ENCODE peak calls at places on chromosomes 2 and 18, in seven cellular contexts. One of them, this sample, is unnamed.

GRCh38 chr18:9734189-9734588 is 26.1 kb downstream of the RAB31 start:
- DNase-seq in AG10803: no peak
- DNase-seq in fibroblast of the aortic adventitia: no peak
- DNase-seq in sigmoid colon: no peak
- DNase-seq in cardiac muscle cell: no peak
- DNase-seq in psoas muscle: no peak
- DNase-seq in esophagus squamous epithelium: no peak
- DNase-seq in this sample: no peak

GRCh38 chr2:33589444-33589843 is 9.7 kb downstream of the FAM98A start:
- DNase-seq in fibroblast of the aortic adventitia: peak; percentile 46
- DNase-seq in sigmoid colon: no peak
- DNase-seq in esophagus squamous epithelium: no peak
- DNase-seq in AG10803: peak; percentile 37
- DNase-seq in psoas muscle: no peak
- DNase-seq in cardiac muscle cell: no peak
- DNase-seq in this sample: peak; percentile 12

GRCh38 chr2:15971351-15971750 is 31.0 kb downstream of the MYCN start:
- DNase-seq in cardiac muscle cell: no peak
- DNase-seq in fibroblast of the aortic adventitia: no peak
- DNase-seq in sigmoid colon: no peak
- DNase-seq in AG10803: no peak
- DNase-seq in psoas muscle: no peak
- DNase-seq in esophagus squamous epithelium: no peak
- DNase-seq in this sample: no peak

GRCh38 chr2:233081232-233081730 is 21.1 kb downstream of the INPP5D start:
- DNase-seq in psoas muscle: no peak
- DNase-seq in fibroblast of the aortic adventitia: no peak
- DNase-seq in AG10803: no peak
- DNase-seq in cardiac muscle cell: no peak
- DNase-seq in sigmoid colon: no peak
- DNase-seq in esophagus squamous epithelium: no peak
- DNase-seq in this sample: no peak

GRCh38 chr18:49994410-49994809 is 181.1 kb upstream of the ACAA2 start:
- DNase-seq in cardiac muscle cell: no peak
- DNase-seq in fibroblast of the aortic adventitia: no peak
- DNase-seq in sigmoid colon: no peak
- DNase-seq in AG10803: no peak
- DNase-seq in esophagus squamous epithelium: no peak
- DNase-seq in psoas muscle: no peak
- DNase-seq in this sample: no peak

GRCh38 chr2:128369626-128370467 is 51.2 kb upstream of the HS6ST1 start:
- DNase-seq in cardiac muscle cell: no peak
- DNase-seq in esophagus squamous epithelium: no peak
- DNase-seq in sigmoid colon: peak; percentile 55
- DNase-seq in psoas muscle: no peak
- DNase-seq in fibroblast of the aortic adventitia: no peak
- DNase-seq in AG10803: no peak
- DNase-seq in this sample: no peak

GRCh38 chr18:111292-112014 is 46.9 kb upstream of the USP14 start:
- DNase-seq in esophagus squamous epithelium: no peak
- DNase-seq in AG10803: peak; percentile 58
- DNase-seq in cardiac muscle cell: peak; percentile 74
- DNase-seq in psoas muscle: peak; percentile 72
- DNase-seq in sigmoid colon: peak; percentile 68
- DNase-seq in fibroblast of the aortic adventitia: peak; percentile 56
- DNase-seq in this sample: no peak

GRCh38 chr2:39114771-39115170 is 6.1 kb downstream of the SOS1 start:
- DNase-seq in AG10803: peak; percentile 21
- DNase-seq in fibroblast of the aortic adventitia: no peak
- DNase-seq in psoas muscle: no peak
- DNase-seq in cardiac muscle cell: no peak
- DNase-seq in sigmoid colon: no peak
- DNase-seq in esophagus squamous epithelium: no peak
- DNase-seq in this sample: no peak

GRCh38 chr18:78497641-78498040 is 482.0 kb upstream of the SALL3 start:
- DNase-seq in fibroblast of the aortic adventitia: no peak
- DNase-seq in AG10803: no peak
- DNase-seq in cardiac muscle cell: no peak
- DNase-seq in esophagus squamous epithelium: no peak
- DNase-seq in psoas muscle: no peak
- DNase-seq in sigmoid colon: peak; percentile 50
- DNase-seq in this sample: no peak

GRCh38 chr2:86622878-86623548 is 652 bp downstream of the RNF103 start:
- DNase-seq in esophagus squamous epithelium: no peak
- DNase-seq in cardiac muscle cell: peak; percentile 61
- DNase-seq in psoas muscle: peak; percentile 62
- DNase-seq in AG10803: no peak
- DNase-seq in fibroblast of the aortic adventitia: no peak
- DNase-seq in sigmoid colon: peak; percentile 74
- DNase-seq in this sample: no peak

GRCh38 chr2:6526093-6526824 is 339.4 kb downstream of the CMPK2 start:
- DNase-seq in esophagus squamous epithelium: no peak
- DNase-seq in psoas muscle: no peak
- DNase-seq in cardiac muscle cell: peak; percentile 65
- DNase-seq in sigmoid colon: no peak
- DNase-seq in AG10803: no peak
- DNase-seq in fibroblast of the aortic adventitia: no peak
- DNase-seq in this sample: no peak

GRCh38 chr2:228507870-228508269 is 326.4 kb upstream of the SPHKAP start:
- DNase-seq in fibroblast of the aortic adventitia: peak; percentile 35
- DNase-seq in esophagus squamous epithelium: no peak
- DNase-seq in sigmoid colon: no peak
- DNase-seq in cardiac muscle cell: no peak
- DNase-seq in AG10803: peak; percentile 10
- DNase-seq in psoas muscle: no peak
- DNase-seq in this sample: peak; percentile 11

GRCh38 chr2:221774136-221774535 is 202.0 kb upstream of the EPHA4 start:
- DNase-seq in cardiac muscle cell: no peak
- DNase-seq in esophagus squamous epithelium: no peak
- DNase-seq in psoas muscle: no peak
- DNase-seq in AG10803: no peak
- DNase-seq in fibroblast of the aortic adventitia: no peak
- DNase-seq in sigmoid colon: no peak
- DNase-seq in this sample: no peak

GRCh38 chr2:86308984-86309695 is 28.3 kb downstream of the REEP1 start:
- DNase-seq in cardiac muscle cell: peak; percentile 61
- DNase-seq in esophagus squamous epithelium: no peak
- DNase-seq in fibroblast of the aortic adventitia: no peak
- DNase-seq in AG10803: no peak
- DNase-seq in sigmoid colon: peak; percentile 71
- DNase-seq in psoas muscle: no peak
- DNase-seq in this sample: no peak

GRCh38 chr2:74347747-74348146 is 4.5 kb upstream of the SLC4A5 start:
- DNase-seq in cardiac muscle cell: no peak
- DNase-seq in AG10803: no peak
- DNase-seq in fibroblast of the aortic adventitia: no peak
- DNase-seq in sigmoid colon: no peak
- DNase-seq in psoas muscle: no peak
- DNase-seq in esophagus squamous epithelium: no peak
- DNase-seq in this sample: no peak

GRCh38 chr18:26656944-26657536 is 108.7 kb upstream of the KCTD1 start:
- DNase-seq in fibroblast of the aortic adventitia: peak; percentile 55
- DNase-seq in AG10803: peak; percentile 61
- DNase-seq in esophagus squamous epithelium: no peak
- DNase-seq in psoas muscle: peak; percentile 75
- DNase-seq in sigmoid colon: peak; percentile 84
- DNase-seq in cardiac muscle cell: peak; percentile 81
- DNase-seq in this sample: peak; percentile 49

GRCh38 chr2:190996947-190997346 is 17.0 kb downstream of the STAT1 start:
- DNase-seq in cardiac muscle cell: no peak
- DNase-seq in AG10803: no peak
- DNase-seq in psoas muscle: no peak
- DNase-seq in fibroblast of the aortic adventitia: no peak
- DNase-seq in esophagus squamous epithelium: no peak
- DNase-seq in sigmoid colon: no peak
- DNase-seq in this sample: no peak

GRCh38 chr2:203583696-203584095 is 48.6 kb upstream of the RAPH1 start:
- DNase-seq in esophagus squamous epithelium: no peak
- DNase-seq in psoas muscle: no peak
- DNase-seq in fibroblast of the aortic adventitia: peak; percentile 57
- DNase-seq in sigmoid colon: no peak
- DNase-seq in AG10803: peak; percentile 69
- DNase-seq in cardiac muscle cell: peak; percentile 7
- DNase-seq in this sample: peak; percentile 46

GRCh38 chr18:66271927-66272326 is 332.0 kb downstream of the CDH19 start:
- DNase-seq in AG10803: no peak
- DNase-seq in sigmoid colon: no peak
- DNase-seq in psoas muscle: no peak
- DNase-seq in esophagus squamous epithelium: no peak
- DNase-seq in cardiac muscle cell: no peak
- DNase-seq in fibroblast of the aortic adventitia: no peak
- DNase-seq in this sample: no peak

GRCh38 chr2:919672-920071 is 31.0 kb upstream of the SNTG2 start:
- DNase-seq in fibroblast of the aortic adventitia: no peak
- DNase-seq in psoas muscle: no peak
- DNase-seq in cardiac muscle cell: no peak
- DNase-seq in esophagus squamous epithelium: no peak
- DNase-seq in AG10803: no peak
- DNase-seq in sigmoid colon: no peak
- DNase-seq in this sample: no peak

GRCh38 chr2:27809761-27810241 is 38.3 kb downstream of the MRPL33 start:
- DNase-seq in AG10803: peak; percentile 86
- DNase-seq in psoas muscle: no peak
- DNase-seq in fibroblast of the aortic adventitia: peak; percentile 85
- DNase-seq in esophagus squamous epithelium: no peak
- DNase-seq in sigmoid colon: no peak
- DNase-seq in cardiac muscle cell: no peak
- DNase-seq in this sample: peak; percentile 95

GRCh38 chr18:20971886-20972267 is 139.7 kb downstream of the ROCK1 start:
- DNase-seq in sigmoid colon: no peak
- DNase-seq in cardiac muscle cell: peak; percentile 7
- DNase-seq in fibroblast of the aortic adventitia: peak; percentile 37
- DNase-seq in AG10803: peak; percentile 25
- DNase-seq in psoas muscle: no peak
- DNase-seq in esophagus squamous epithelium: no peak
- DNase-seq in this sample: peak; percentile 50

GRCh38 chr2:134320930-134321329 is 67.1 kb downstream of the MGAT5 start:
- DNase-seq in psoas muscle: no peak
- DNase-seq in sigmoid colon: no peak
- DNase-seq in cardiac muscle cell: no peak
- DNase-seq in esophagus squamous epithelium: no peak
- DNase-seq in fibroblast of the aortic adventitia: no peak
- DNase-seq in AG10803: no peak
- DNase-seq in this sample: no peak

GRCh38 chr2:237687666-237688065 is 60.3 kb downstream of the LRRFIP1 start:
- DNase-seq in AG10803: peak; percentile 100
- DNase-seq in cardiac muscle cell: no peak
- DNase-seq in sigmoid colon: peak; percentile 98
- DNase-seq in esophagus squamous epithelium: peak; percentile 56
- DNase-seq in fibroblast of the aortic adventitia: peak; percentile 100
- DNase-seq in psoas muscle: peak; percentile 88
- DNase-seq in this sample: peak; percentile 100
- H3K4me3 ChIP-seq in AG10803: no peak overlapping the region
- H3K4me3 ChIP-seq in cardiac muscle cell: no peak overlapping the region
- H3K4me3 ChIP-seq in sigmoid colon: no peak overlapping the region
- H3K4me3 ChIP-seq in esophagus squamous epithelium: no peak overlapping the region
- H3K4me3 ChIP-seq in fibroblast of the aortic adventitia: no peak overlapping the region
- H3K4me3 ChIP-seq in psoas muscle: no peak overlapping the region
- H3K4me3 ChIP-seq in this sample: no peak overlapping the region

GRCh38 chr2:36770542-36771287 is 74.2 kb downstream of the VIT start:
- DNase-seq in sigmoid colon: no peak
- DNase-seq in fibroblast of the aortic adventitia: peak; percentile 19
- DNase-seq in AG10803: peak; percentile 45
- DNase-seq in psoas muscle: no peak
- DNase-seq in esophagus squamous epithelium: no peak
- DNase-seq in cardiac muscle cell: peak; percentile 30
- DNase-seq in this sample: peak; percentile 56
- TF ChIP-seq CTCF in sigmoid colon: no peak
- TF ChIP-seq CTCF in fibroblast of the aortic adventitia: peak; percentile 60
- TF ChIP-seq CTCF in AG10803: peak; percentile 73
- TF ChIP-seq CTCF in psoas muscle: peak; percentile 33
- TF ChIP-seq CTCF in esophagus squamous epithelium: no peak
- TF ChIP-seq CTCF in cardiac muscle cell: peak; percentile 62
- TF ChIP-seq CTCF in this sample: peak; percentile 85

GRCh38 chr2:37667704-37668103 is 3.7 kb downstream of the CDC42EP3 start:
- DNase-seq in cardiac muscle cell: no peak
- DNase-seq in psoas muscle: no peak
- DNase-seq in AG10803: no peak
- DNase-seq in esophagus squamous epithelium: no peak
- DNase-seq in fibroblast of the aortic adventitia: no peak
- DNase-seq in sigmoid colon: no peak
- DNase-seq in this sample: no peak
- H3K4me3 ChIP-seq in cardiac muscle cell: no peak overlapping the region
- H3K4me3 ChIP-seq in psoas muscle: peak overlapping the region; percentile 98
- H3K4me3 ChIP-seq in AG10803: peak overlapping the region; percentile 69
- H3K4me3 ChIP-seq in esophagus squamous epithelium: no peak overlapping the region
- H3K4me3 ChIP-seq in fibroblast of the aortic adventitia: no peak overlapping the region
- H3K4me3 ChIP-seq in sigmoid colon: peak overlapping the region; percentile 97
- H3K4me3 ChIP-seq in this sample: no peak overlapping the region

GRCh38 chr2:70141754-70142589 is 48.8 kb downstream of the C2orf42 start:
- DNase-seq in fibroblast of the aortic adventitia: peak; percentile 50
- DNase-seq in AG10803: peak; percentile 47
- DNase-seq in esophagus squamous epithelium: peak; percentile 100
- DNase-seq in sigmoid colon: no peak
- DNase-seq in psoas muscle: no peak
- DNase-seq in cardiac muscle cell: peak; percentile 67
- DNase-seq in this sample: peak; percentile 42

GRCh38 chr2:70142590-70143313 is 48.1 kb downstream of the C2orf42 start:
- DNase-seq in esophagus squamous epithelium: peak; percentile 100
- DNase-seq in fibroblast of the aortic adventitia: peak; percentile 99
- DNase-seq in psoas muscle: peak; percentile 100
- DNase-seq in sigmoid colon: peak; percentile 100
- DNase-seq in cardiac muscle cell: peak; percentile 100
- DNase-seq in AG10803: peak; percentile 98
- DNase-seq in this sample: peak; percentile 99

GRCh38 chr2:70144443-70145167 is 46.2 kb downstream of the C2orf42 start:
- DNase-seq in AG10803: no peak
- DNase-seq in psoas muscle: no peak
- DNase-seq in sigmoid colon: no peak
- DNase-seq in fibroblast of the aortic adventitia: no peak
- DNase-seq in esophagus squamous epithelium: no peak
- DNase-seq in cardiac muscle cell: no peak
- DNase-seq in this sample: no peak

GRCh38 chr2:70143314-70144150 is 47.3 kb downstream of the C2orf42 start:
- DNase-seq in sigmoid colon: peak; percentile 82
- DNase-seq in esophagus squamous epithelium: no peak
- DNase-seq in cardiac muscle cell: peak; percentile 65
- DNase-seq in psoas muscle: peak; percentile 40
- DNase-seq in AG10803: peak; percentile 43
- DNase-seq in fibroblast of the aortic adventitia: peak; percentile 53
- DNase-seq in this sample: peak; percentile 45

DNA sequence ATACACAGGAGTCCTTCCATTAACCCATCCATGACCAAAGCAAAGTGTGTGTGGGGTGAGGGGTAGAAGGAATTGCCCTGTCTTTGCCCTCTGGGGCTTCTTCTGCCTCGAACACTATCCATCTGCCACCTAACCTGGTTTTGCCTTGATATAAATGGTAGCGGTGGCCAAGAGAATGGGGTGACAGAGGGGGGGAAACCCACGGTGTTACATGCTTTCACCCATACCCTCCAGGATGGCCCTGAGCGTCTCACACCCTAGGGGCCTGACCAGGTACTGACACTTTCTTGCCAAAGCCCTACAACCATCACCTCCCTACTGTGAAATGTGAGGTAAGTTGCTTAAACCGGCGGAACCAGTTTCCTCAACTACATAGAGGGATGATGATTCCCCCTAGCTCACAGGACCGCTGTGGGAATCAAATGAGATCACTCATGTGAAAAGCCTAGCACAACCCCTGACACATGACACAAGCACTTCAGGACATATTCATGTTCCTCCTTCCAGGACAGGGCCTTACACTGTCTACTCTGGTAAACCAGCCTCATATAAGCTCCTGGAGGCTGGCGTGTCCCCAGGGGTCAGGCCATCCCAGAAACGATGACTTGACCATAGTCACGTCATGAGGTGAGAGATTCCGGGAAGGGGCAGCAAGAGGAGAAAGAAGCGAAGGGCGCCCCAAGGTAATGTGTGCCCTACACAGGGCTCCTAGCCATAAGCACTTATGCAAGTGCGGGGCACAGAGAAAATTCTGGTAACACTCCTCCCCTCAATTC is 49.7 kb downstream of the C2orf42 start:
- DNase-seq in sigmoid colon: peak; percentile 74
- DNase-seq in cardiac muscle cell: no peak
- DNase-seq in psoas muscle: peak; percentile 50
- DNase-seq in fibroblast of the aortic adventitia: peak; percentile 25
- DNase-seq in esophagus squamous epithelium: peak; percentile 56
- DNase-seq in AG10803: peak; percentile 49
- DNase-seq in this sample: peak; percentile 69
- TF ChIP-seq CTCF in sigmoid colon: no peak
- TF ChIP-seq CTCF in cardiac muscle cell: peak; percentile 20
- TF ChIP-seq CTCF in psoas muscle: peak; percentile 23
- TF ChIP-seq CTCF in fibroblast of the aortic adventitia: peak; percentile 40
- TF ChIP-seq CTCF in esophagus squamous epithelium: no peak
- TF ChIP-seq CTCF in AG10803: peak; percentile 32
- TF ChIP-seq CTCF in this sample: peak; percentile 17